ENCODE peak calls at places on chromosomes 4 and X, in seven cellular contexts. E is RWPE1, D is AG08395, Z is tibial nerve, G is AG20443, W is fibroblast of pulmonary artery, M is NCI-H748 treated with DMSO at 0.1 percent for 48 hours. K is an unnamed sample.

GRCh38 chrX:7133036-7133412 is 14.5 kb upstream of the STS start:
- DNase-seq in E (no peak), D (peak; percentile 3), Z (no peak), G (no peak), W (peak; percentile 41), M (no peak), K (no peak)

GRCh38 chr4:58301384-58301783 is 1191.2 kb upstream of the IGFBP7 start:
- DNase-seq in E (no peak), D (no peak), Z (no peak), G (no peak), W (peak; percentile 77), M (no peak), K (no peak)

GRCh38 chr4:4496604-4497372 is 45.1 kb downstream of the STX18 start:
- DNase-seq in E (no peak), D (no peak), Z (no peak), G (no peak), W (no peak), M (no peak), K (no peak)

GRCh38 chr4:76886214-76886613 is 11.7 kb downstream of the SOWAHB start:
- DNase-seq in E (no peak), D (no peak), Z (no peak), G (no peak), W (no peak), M (no peak), K (no peak)

GRCh38 chrX:113741744-113742143 is 842.1 kb upstream of the HTR2C start:
- DNase-seq in E (peak; percentile 1), D (peak; percentile 26), Z (no peak), G (peak; percentile 40), W (peak; percentile 55), M (peak; percentile 1), K (peak; percentile 30)

GRCh38 chr4:189792819-189793618 is 147.7 kb upstream of the FRG1 start:
- DNase-seq in E (peak; percentile 69), D (peak; percentile 55), Z (peak; percentile 63), G (peak; percentile 86), W (peak; percentile 64), M (peak; percentile 53), K (peak; percentile 23)

GRCh38 chr4:2731907-2732314 is 24.2 kb downstream of the TNIP2 start:
- DNase-seq in E (no peak), D (no peak), Z (no peak), G (no peak), W (no peak), M (no peak), K (no peak)

GRCh38 chrX:63506320-63506719 is 155.2 kb upstream of the SPIN4 start:
- DNase-seq in E (peak; percentile 0), D (peak; percentile 13), Z (no peak), G (no peak), W (peak; percentile 64), M (no peak), K (no peak)

GRCh38 chrX:80237072-80237471 is 183.2 kb upstream of the TENT5D start:
- DNase-seq in E (no peak), D (no peak), Z (no peak), G (no peak), W (no peak), M (no peak), K (no peak)

GRCh38 chrX:38375888-38376287 is 23.5 kb downstream of the OTC start:
- DNase-seq in E (no peak), D (peak; percentile 4), Z (no peak), G (peak; percentile 9), W (peak; percentile 22), M (peak; percentile 5), K (no peak)

K was measured in GM04504.